ENCODE peak calls at places on chromosomes 2 and 18, in six cellular contexts. T, N, R, I, O and F are unnamed samples.

GRCh38 chr18:63775166-63775730 is at the start of gene SERPINB7:
- DNase-seq in I (no peak), T (no peak), O (peak; percentile 10), R (peak; percentile 91), N (no peak), F (no peak)

GRCh38 chr2:20465716-20466391 is 19.0 kb downstream of the RHOB start:
- DNase-seq in R (no peak), O (no peak), I (no peak), N (peak; percentile 67), T (no peak), F (no peak)

GRCh38 chr2:201643216-201643651 is at the start of gene TMEM237:
- DNase-seq in R (peak; percentile 80), T (peak; percentile 26), I (no peak), O (peak; percentile 6), N (peak; percentile 84), F (no peak)

GRCh38 chr18:25305584-25305983 is 46.4 kb downstream of the ZNF521 start:
- DNase-seq in I (no peak), N (no peak), T (no peak), O (no peak), R (peak; percentile 48), F (no peak)

GRCh38 chr2:217940261-217941220 is 62.3 kb downstream of the TNS1 start:
- DNase-seq in N (no peak), O (no peak), R (no peak), I (no peak), T (no peak), F (no peak)

GRCh38 chr2:19292007-19292406 is 66.4 kb downstream of the OSR1 start:
- DNase-seq in I (no peak), T (no peak), O (no peak), N (no peak), R (no peak), F (no peak)

GRCh38 chr18:36771246-36771645 is 57.6 kb downstream of the TPGS2 start:
- DNase-seq in N (no peak), R (no peak), T (no peak), O (no peak), I (no peak), F (no peak)

GRCh38 chr2:111653913-111654312 is 230.1 kb downstream of the ANAPC1 start:
- DNase-seq in O (no peak), N (no peak), I (no peak), R (no peak), T (no peak), F (no peak)

GRCh38 chr2:1550658-1551316 is 137.5 kb downstream of the TPO start:
- DNase-seq in N (peak; percentile 96), O (peak; percentile 18), T (peak; percentile 48), R (peak; percentile 62), I (no peak), F (peak; percentile 56)

GRCh38 chr18:26454616-26455015 is 93.7 kb downstream of the KCTD1 start:
- DNase-seq in I (no peak), N (no peak), O (no peak), T (no peak), R (no peak), F (no peak)

GRCh38 chr2:112004246-112004645 is 50.8 kb upstream of the TMEM87B start:
- DNase-seq in N (no peak), I (peak; percentile 12), R (no peak), T (no peak), O (no peak), F (no peak)

GRCh38 chr2:26567534-26567933 is 73.6 kb downstream of the CIB4 start:
- DNase-seq in N (no peak), I (no peak), O (no peak), T (no peak), R (no peak), F (no peak)

GRCh38 chr2:219368690-219369108 is 19.0 kb downstream of the DNPEP start:
- DNase-seq in N (no peak), T (no peak), I (no peak), R (peak; percentile 92), O (no peak), F (no peak)

GRCh38 chr2:152755029-152755428 is 36.6 kb downstream of the ARL6IP6 start:
- DNase-seq in N (no peak), I (peak; percentile 26), R (peak; percentile 8), O (no peak), T (no peak), F (no peak)

GRCh38 chr2:218962859-218963492 is 3.5 kb downstream of the CDK5R2 start:
- DNase-seq in R (peak; percentile 58), I (no peak), O (peak; percentile 64), N (peak; percentile 86), T (peak; percentile 94), F (peak; percentile 68)

GRCh38 chr2:239956818-239957261 is 68.3 kb downstream of the NDUFA10 start:
- DNase-seq in N (no peak), O (no peak), I (no peak), R (no peak), T (no peak), F (no peak)

GRCh38 chr2:52512760-52513159 is 1254.8 kb upstream of the CHAC2 start:
- DNase-seq in T (no peak), R (no peak), N (no peak), O (no peak), I (no peak), F (no peak)
- H3K9me3 ChIP-seq in T (no peaks in the 10 kb centered on the region), R (no peaks in the 10 kb centered on the region), N (no peaks in the 10 kb centered on the region), O (no peaks in the 10 kb centered on the region), I (no peaks in the 10 kb centered on the region), F (no peaks in the 10 kb centered on the region)

GRCh38 chr2:237139123-237139675 is 53.5 kb downstream of the COPS8 start:
- DNase-seq in I (no peak), R (no peak), N (no peak), O (no peak), T (no peak), F (no peak)
- H3K9ac ChIP-seq in I (no peak overlapping the region), R (no peak overlapping the region), N (no peak overlapping the region), O (no peak overlapping the region), T (peak overlapping the region; percentile 45), F (no peak overlapping the region)

GRCh38 chr2:237196866-237197618 is 111.4 kb downstream of the COPS8 start:
- DNase-seq in I (no peak), T (no peak), O (no peak), R (peak; percentile 85), N (no peak), F (no peak)
- H3K4me1 ChIP-seq in I (no peaks in the 10 kb centered on the region), T (peaks cover 7% of the 10 kb centered on the region), O (peaks cover 8% of the 10 kb centered on the region), R (peaks cover 44% of the 10 kb centered on the region), N (peaks cover 22% of the 10 kb centered on the region), F (no peaks in the 10 kb centered on the region)

DNA sequence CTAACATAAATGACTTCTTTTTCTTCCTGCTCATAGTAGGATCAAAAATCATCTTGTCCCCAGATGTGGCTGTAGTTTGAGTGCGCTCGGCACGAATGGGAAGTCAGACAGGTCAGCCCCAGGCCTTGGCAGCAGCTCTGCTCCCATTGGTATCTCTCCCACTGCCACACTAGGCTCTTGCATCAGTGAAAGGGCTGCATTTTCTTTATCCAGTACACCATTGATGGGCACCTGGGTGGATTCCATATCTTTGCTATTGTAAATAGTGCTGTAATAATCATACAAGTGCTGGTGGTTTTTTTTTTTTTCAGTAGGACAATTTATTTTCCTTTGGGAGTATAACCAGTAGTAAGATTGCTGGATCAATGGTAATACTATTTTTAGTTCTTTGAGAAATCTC is 865.5 kb downstream of the CCDC85A start:
- DNase-seq in O (no peak), R (no peak), T (no peak), N (no peak), I (no peak), F (no peak)
- H3K9me3 ChIP-seq in O (no peaks in the 10 kb centered on the region), R (no peaks in the 10 kb centered on the region), T (no peaks in the 10 kb centered on the region), N (no peaks in the 10 kb centered on the region), I (no peaks in the 10 kb centered on the region), F (no peaks in the 10 kb centered on the region)

GRCh38 chr2:55430536-55430935 is 10.9 kb upstream of the CCDC88A start:
- DNase-seq in T (no peak), N (no peak), O (no peak), R (no peak), I (no peak), F (no peak)

GRCh38 chr2:55437515-55438390 is 18.1 kb upstream of the CCDC88A start:
- DNase-seq in T (no peak), I (no peak), R (no peak), N (no peak), O (no peak), F (no peak)

GRCh38 chr2:55428258-55428657 is 8.6 kb upstream of the CCDC88A start:
- DNase-seq in O (no peak), N (no peak), T (no peak), I (no peak), R (no peak), F (no peak)

GRCh38 chr2:55431982-55432627 is 12.4 kb upstream of the CCDC88A start:
- DNase-seq in I (no peak), T (no peak), R (peak; percentile 70), O (peak; percentile 29), N (peak; percentile 39), F (no peak)
- H3K9ac ChIP-seq in I (no peak overlapping the region), T (no peak overlapping the region), R (no peak overlapping the region), O (no peak overlapping the region), N (no peak overlapping the region), F (no peak overlapping the region)

GRCh38 chr2:48529676-48530032 is 300 bp upstream of the STON1 start:
- DNase-seq in T (no peak), O (no peak), I (no peak), R (no peak), N (no peak), F (no peak)
- H3K4me1 ChIP-seq in T (peaks cover 10% of the 10 kb centered on the region), O (no peaks in the 10 kb centered on the region), I (no peaks in the 10 kb centered on the region), R (peaks cover 6% of the 10 kb centered on the region), N (peaks cover 15% of the 10 kb centered on the region), F (no peaks in the 10 kb centered on the region)

GRCh38 chr2:88845772-88846661 is 154.5 kb downstream of the RPIA start:
- DNase-seq in I (no peak), O (no peak), T (no peak), R (no peak), N (no peak), F (no peak)

GRCh38 chr2:88843651-88844050 is 152.2 kb downstream of the RPIA start:
- DNase-seq in R (no peak), I (no peak), O (no peak), T (no peak), N (no peak), F (no peak)

GRCh38 chr2:88842656-88843055 is 151.2 kb downstream of the RPIA start:
- DNase-seq in I (no peak), O (no peak), R (no peak), T (no peak), N (no peak), F (no peak)

GRCh38 chr2:88843061-88843460 is 151.6 kb downstream of the RPIA start:
- DNase-seq in N (no peak), T (no peak), I (no peak), O (no peak), R (no peak), F (no peak)

DNA sequence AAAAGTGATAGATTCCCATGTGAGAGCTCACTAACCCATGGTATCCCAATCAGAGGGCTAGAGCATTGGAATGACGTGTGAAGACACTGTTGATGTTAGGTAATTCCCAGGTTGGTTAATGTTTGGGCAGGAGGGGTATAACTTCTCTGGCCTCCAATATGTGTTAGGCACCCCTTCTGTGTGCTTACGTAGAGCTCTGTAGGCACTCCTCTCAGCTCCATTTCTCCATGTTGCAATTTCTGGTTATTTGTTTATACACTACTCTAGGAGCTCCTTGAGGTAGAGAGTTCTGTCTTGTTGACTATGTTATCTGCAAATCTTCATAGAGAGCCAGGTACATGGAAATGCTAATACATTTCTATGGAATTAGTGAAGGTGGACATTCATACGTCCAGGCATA is 153.5 kb downstream of the RPIA start:
- DNase-seq in T (no peak), O (no peak), I (no peak), R (no peak), N (no peak), F (no peak)
- H3K9me3 ChIP-seq in T (no peaks in the 10 kb centered on the region), O (no peaks in the 10 kb centered on the region), I (no peaks in the 10 kb centered on the region), R (no peaks in the 10 kb centered on the region), N (no peaks in the 10 kb centered on the region), F (no peaks in the 10 kb centered on the region)